ENCODE peak calls at places on chromosomes 4 and X, in five cellular contexts. U, R, Q, M and P are unnamed samples. For H3K9me3, the result is how much of the 10 kb centered on the place peaks cover.

GRCh38 chrX:49932786-49933185 is 10.4 kb downstream of the CLCN5 start:
- DNase-seq in U (no peak), R (no peak), Q (no peak), M (no peak), P (no peak)

GRCh38 chr4:146520894-146521542 is 722 bp downstream of the SLC10A7 start:
- DNase-seq in U (no peak), R (no peak), Q (peak), M (peak), P (peak)

GRCh38 chr4:104967034-104967401 is 179.7 kb upstream of the TET2 start:
- DNase-seq in U (no peak), R (no peak), Q (no peak), M (no peak), P (no peak)

GRCh38 chr4:127732623-127733199 is 2.5 kb downstream of the SLC25A31 start:
- DNase-seq in U (no peak), R (no peak), Q (peak), M (peak), P (no peak)

GRCh38 chr4:139054791-139055376 is 39.3 kb downstream of the NOCT start:
- DNase-seq in U (no peak), R (no peak), Q (no peak), M (no peak), P (no peak)

GRCh38 chr4:149766135-149766534 is 49.5 kb downstream of the IQCM start:
- DNase-seq in U (no peak), R (no peak), Q (no peak), M (no peak), P (no peak)

GRCh38 chr4:103197765-103198110 is 405 bp downstream of the CENPE start:
- DNase-seq in U (no peak), R (no peak), Q (no peak), M (no peak), P (no peak)

GRCh38 chrX:102696303-102696702 is 15.9 kb upstream of the GPRASP2 start:
- DNase-seq in U (no peak), R (no peak), Q (no peak), M (no peak), P (no peak)

GRCh38 chrX:40644821-40645358 is 2.5 kb downstream of the CXorf38 start:
- DNase-seq in U (peak), R (peak), Q (peak), M (peak), P (peak)

GRCh38 chr4:163332526-163333405 is at the start of gene NPY1R:
- DNase-seq in U (peak), R (peak), Q (peak), M (peak), P (peak)

GRCh38 chr4:8760561-8760960 is 111.1 kb downstream of the HMX1 start:
- DNase-seq in U (peak), R (no peak), Q (no peak), M (no peak), P (no peak)

GRCh38 chr4:71772592-71772991 is 11.3 kb downstream of the GC start:
- DNase-seq in U (no peak), R (no peak), Q (no peak), M (no peak), P (no peak)

GRCh38 chrX:148929686-148930085 is 429.3 kb downstream of the AFF2 start:
- DNase-seq in U (no peak), R (no peak), Q (no peak), M (no peak), P (no peak)

GRCh38 chrX:8273451-8273894 is 102.4 kb upstream of the VCX2 start:
- DNase-seq in U (no peak), R (no peak), Q (peak), M (no peak), P (no peak)

GRCh38 chr4:107823870-107824366 is 814 bp upstream of the SGMS2 start:
- DNase-seq in U (no peak), R (no peak), Q (no peak), M (no peak), P (no peak)

GRCh38 chr4:5751073-5751917 is 40.3 kb downstream of the EVC start:
- DNase-seq in U (no peak), R (no peak), Q (no peak), M (no peak), P (no peak)

GRCh38 chr4:184850431-184851199 is 24.8 kb upstream of the ACSL1 start:
- DNase-seq in U (no peak), R (no peak), Q (no peak), M (no peak), P (no peak)

GRCh38 chr4:1218892-1219552 is 29.9 kb downstream of the CTBP1 start:
- DNase-seq in U (no peak), R (no peak), Q (no peak), M (no peak), P (no peak)

GRCh38 chr4:117478702-117479101 is 393.3 kb upstream of the TRAM1L1 start:
- DNase-seq in U (no peak), R (no peak), Q (no peak), M (no peak), P (no peak)

GRCh38 chr4:53205970-53206369 is 159.9 kb downstream of the SCFD2 start:
- DNase-seq in U (no peak), R (no peak), Q (no peak), M (no peak), P (no peak)

GRCh38 chrX:119427024-119427794 is 28.1 kb downstream of the SLC25A43 start:
- DNase-seq in U (no peak), R (no peak), Q (no peak), M (no peak), P (peak)

GRCh38 chrX:71315917-71316316 is 14.4 kb downstream of the ITGB1BP2 start:
- DNase-seq in U (no peak), R (no peak), Q (no peak), M (no peak), P (no peak)

GRCh38 chr4:39476181-39476873 is 17.5 kb downstream of the LIAS start:
- DNase-seq in U (no peak), R (no peak), Q (no peak), M (no peak), P (no peak)

DNA sequence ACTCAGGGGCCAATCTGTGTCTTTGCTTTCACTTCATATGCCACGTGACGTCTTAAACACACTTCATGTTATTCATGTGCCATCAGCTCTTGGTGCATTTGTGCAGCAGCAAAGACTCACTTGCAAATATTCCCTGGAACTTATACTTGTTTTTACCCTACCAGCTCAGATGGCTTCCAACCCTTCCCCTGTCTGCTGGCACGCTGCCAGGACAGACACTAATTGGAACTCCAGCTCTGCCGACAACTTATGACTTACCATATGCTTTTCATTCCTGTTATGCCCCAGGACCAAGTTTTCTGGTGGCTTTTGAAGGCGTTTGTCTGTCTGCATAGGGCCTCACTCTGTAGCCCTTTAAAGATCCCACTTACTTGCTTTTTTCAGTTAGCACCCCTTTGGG is 261.7 kb upstream of the GNPDA2 start:
- DNase-seq in U (no peak), R (no peak), Q (no peak), M (no peak), P (no peak)
- H3K4me3 ChIP-seq in U (no peak), R (no peak), Q (no peak), M (no peak), P (no peak)

GRCh38 chr4:161376275-161376674 is 787.5 kb downstream of the FSTL5 start:
- DNase-seq in U (no peak), R (no peak), Q (no peak), M (no peak), P (no peak)
- H3K9me3 ChIP-seq in U (under half), R (under half), Q (under half), M (under half), P (under half)

GRCh38 chrX:39247536-39247935 is 446.3 kb downstream of the MID1IP1 start:
- DNase-seq in U (no peak), R (no peak), Q (no peak), M (no peak), P (no peak)

GRCh38 chrX:39251995-39252394 is 450.7 kb downstream of the MID1IP1 start:
- DNase-seq in U (no peak), R (no peak), Q (no peak), M (no peak), P (no peak)

GRCh38 chrX:39249999-39250398 is 448.7 kb downstream of the MID1IP1 start:
- DNase-seq in U (no peak), R (no peak), Q (no peak), M (no peak), P (no peak)

GRCh38 chrX:39245024-39245423 is 443.8 kb downstream of the MID1IP1 start:
- DNase-seq in U (no peak), R (no peak), Q (no peak), M (no peak), P (no peak)

DNA sequence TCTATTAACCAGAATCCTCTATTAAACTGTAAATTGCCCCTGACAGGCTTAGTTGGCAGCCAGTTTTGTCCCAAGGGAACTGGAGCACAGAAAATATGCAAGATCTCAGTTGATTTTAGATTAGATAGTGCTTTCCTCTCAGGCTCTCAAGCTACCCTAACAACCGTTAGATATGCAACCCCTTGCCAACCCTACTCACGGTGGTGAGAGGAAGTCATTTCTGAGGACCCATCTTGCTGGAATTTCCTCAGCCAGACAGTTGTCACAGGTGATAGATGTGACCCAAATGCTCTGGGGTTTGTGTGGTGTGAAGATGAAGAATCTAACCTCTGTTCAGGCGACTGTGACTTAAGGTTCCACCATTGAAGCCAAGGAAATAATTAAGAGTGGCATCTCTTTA is 447.1 kb downstream of the MID1IP1 start:
- DNase-seq in U (no peak), R (no peak), Q (no peak), M (no peak), P (no peak)
- H3K27ac ChIP-seq in U (no peak), R (no peak), Q (no peak), M (no peak), P (no peak)

GRCh38 chrX:51496501-51497291 is at the start of gene NUDT11:
- DNase-seq in U (peak), R (peak), Q (peak), M (peak), P (peak)
- H3K4me3 ChIP-seq in U (peak), R (peak), Q (peak), M (peak), P (peak)

GRCh38 chr4:14787894-14788293 is 214.4 kb upstream of the CPEB2 start:
- DNase-seq in U (no peak), R (no peak), Q (no peak), M (no peak), P (no peak)

GRCh38 chr4:14783011-14783877 is 219.0 kb upstream of the CPEB2 start:
- DNase-seq in U (no peak), R (no peak), Q (no peak), M (no peak), P (no peak)

GRCh38 chr4:14790487-14790886 is 211.8 kb upstream of the CPEB2 start:
- DNase-seq in U (no peak), R (no peak), Q (no peak), M (no peak), P (no peak)

GRCh38 chr4:14792702-14793227 is 209.5 kb upstream of the CPEB2 start:
- DNase-seq in U (no peak), R (no peak), Q (no peak), M (no peak), P (no peak)

GRCh38 chr4:14787221-14787620 is 215.1 kb upstream of the CPEB2 start:
- DNase-seq in U (no peak), R (no peak), Q (no peak), M (no peak), P (no peak)
- H3K9me3 ChIP-seq in U (under half), R (under half), Q (under half), M (under half), P (under half)

GRCh38 chr4:20529681-20530080 is 170.6 kb upstream of the PACRGL start:
- DNase-seq in U (no peak), R (no peak), Q (peak), M (no peak), P (no peak)
- H3K27ac ChIP-seq in U (no peak), R (no peak), Q (no peak), M (no peak), P (no peak)

DNA sequence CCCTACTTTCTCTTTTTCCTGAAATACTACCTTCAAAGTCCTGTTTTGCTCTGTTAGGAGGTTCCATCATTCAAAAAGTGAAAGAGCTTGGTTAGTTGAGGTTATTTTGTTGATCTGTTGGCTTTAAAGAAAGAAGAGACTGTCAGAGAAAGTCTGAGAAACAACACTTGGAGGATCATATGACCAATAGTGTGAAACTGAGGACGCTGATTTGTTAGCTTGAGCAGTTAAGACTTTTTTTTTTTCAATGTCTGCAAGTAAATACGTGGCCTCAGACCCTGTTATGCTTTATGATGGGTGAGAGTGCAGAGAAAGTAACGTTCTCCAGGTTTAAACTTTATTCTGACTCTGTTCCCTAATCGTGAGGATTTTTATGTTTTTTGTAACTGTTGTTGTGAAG is 45.9 kb downstream of the GAB1 start:
- DNase-seq in U (no peak), R (no peak), Q (no peak), M (no peak), P (no peak)
- H3K4me3 ChIP-seq in U (no peak), R (no peak), Q (no peak), M (peak), P (peak)

DNA sequence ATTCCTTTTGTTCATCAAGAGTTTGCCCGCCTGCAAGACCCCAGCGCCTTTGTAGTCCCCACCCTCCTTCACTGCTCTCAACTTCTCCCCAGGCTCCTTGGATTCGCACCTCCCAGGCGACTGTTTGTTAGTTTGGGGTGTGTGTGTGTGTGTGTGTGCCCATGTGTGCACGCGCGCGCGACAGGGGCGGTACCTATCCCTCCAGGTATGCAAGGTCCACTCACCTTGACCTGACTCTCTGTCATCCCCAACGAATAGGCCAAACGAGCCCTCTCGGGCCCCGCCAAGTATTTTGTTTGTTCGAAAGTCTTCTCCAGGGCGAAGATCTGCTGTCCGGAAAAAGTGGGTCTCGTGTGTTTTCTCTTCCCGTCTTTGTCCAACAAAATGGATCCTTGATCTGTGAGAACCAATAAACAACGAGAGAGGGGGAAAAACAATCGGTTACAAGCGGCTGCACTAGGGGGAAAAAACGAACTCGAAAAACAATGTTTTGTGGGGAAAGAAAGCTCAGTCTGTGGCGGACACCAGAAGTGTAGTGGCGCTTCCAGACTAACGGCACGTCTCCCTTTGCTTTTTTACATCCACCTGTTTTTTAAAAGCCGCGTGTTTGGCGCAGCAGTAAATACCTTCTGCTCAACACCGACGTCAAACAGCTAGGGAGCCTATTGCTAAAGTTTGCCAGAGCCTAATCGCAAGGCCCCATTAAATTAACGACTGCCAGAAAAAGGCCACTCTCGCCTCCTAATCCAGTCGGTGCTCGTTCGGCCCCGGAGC is 3.5 kb downstream of the NKX6-1 start:
- DNase-seq in U (no peak), R (no peak), Q (no peak), M (no peak), P (no peak)
- H3K9me3 ChIP-seq in U (under half), R (under half), Q (under half), M (under half), P (under half)